ENCODE peak calls at places on chromosomes 1 and 21, in five cellular contexts. C, B, L, Q and G are unnamed samples.

GRCh38 chr1:203172184-203173115 is 3.2 kb downstream of the MYBPH start:
- DNase-seq in C (peak), B (peak), Q (peak), L (peak), G (peak)

GRCh38 chr1:199113265-199113869 is 474.5 kb downstream of the PTPRC start:
- DNase-seq in Q (peak), C (peak), B (peak), L (peak), G (peak)

GRCh38 chr21:28252923-28253322 is 739.8 kb downstream of the LTN1 start:
- DNase-seq in Q (no peak), C (no peak), B (no peak), L (no peak), G (no peak)

GRCh38 chr1:224273651-224274050 is 56.3 kb downstream of the NVL start:
- DNase-seq in C (no peak), L (no peak), B (no peak), Q (no peak), G (no peak)

GRCh38 chr1:115682792-115683191 is 41.0 kb downstream of the VANGL1 start:
- DNase-seq in C (no peak), L (no peak), B (no peak), Q (no peak), G (no peak)

GRCh38 chr1:230291731-230292620 is 134.2 kb downstream of the PGBD5 start:
- DNase-seq in C (peak), B (no peak), L (no peak), Q (no peak), G (peak)

GRCh38 chr1:6526316-6526715 is 28.0 kb downstream of the NOL9 start:
- DNase-seq in L (no peak), Q (no peak), C (peak), B (no peak), G (no peak)

GRCh38 chr1:67662884-67663283 is 22.1 kb upstream of the GADD45A start:
- DNase-seq in L (no peak), Q (no peak), B (no peak), C (no peak), G (no peak)

GRCh38 chr1:209672705-209673630 is 2.2 kb upstream of the G0S2 start:
- DNase-seq in B (no peak), C (no peak), L (no peak), Q (no peak), G (no peak)

GRCh38 chr1:22861764-22862440 is 110.8 kb downstream of the LACTBL1 start:
- DNase-seq in L (no peak), Q (peak), B (no peak), C (no peak), G (no peak)

GRCh38 chr1:180311011-180311730 is 81.1 kb downstream of the LHX4 start:
- DNase-seq in L (no peak), B (no peak), C (no peak), Q (no peak), G (no peak)

GRCh38 chr1:234745844-234746797 is 136.1 kb upstream of the IRF2BP2 start:
- DNase-seq in L (no peak), Q (no peak), C (no peak), B (no peak), G (no peak)

GRCh38 chr1:171954386-171954785 is 113.1 kb downstream of the DNM3 start:
- DNase-seq in C (no peak), Q (peak), L (no peak), B (no peak), G (no peak)

GRCh38 chr1:164240081-164240480 is 318.9 kb upstream of the PBX1 start:
- DNase-seq in Q (peak), C (no peak), B (no peak), L (no peak), G (no peak)

GRCh38 chr1:178496410-178497135 is at the start of gene CLEC20A:
- DNase-seq in B (no peak), L (no peak), Q (no peak), C (no peak), G (no peak)

GRCh38 chr1:246785536-246786111 is 61.4 kb downstream of the SCCPDH start:
- DNase-seq in B (no peak), L (no peak), C (no peak), Q (no peak), G (no peak)

GRCh38 chr21:24705201-24705600 is 902.1 kb downstream of the MRPL39 start:
- DNase-seq in C (no peak), Q (no peak), B (no peak), L (no peak), G (no peak)

GRCh38 chr1:190847166-190847565 is 369.5 kb upstream of the BRINP3 start:
- DNase-seq in Q (no peak), L (no peak), B (no peak), C (no peak), G (no peak)

GRCh38 chr1:16980473-16981268 is at the start of gene MFAP2:
- DNase-seq in C (peak), L (no peak), B (no peak), Q (peak), G (no peak)

GRCh38 chr1:220451541-220451940 is 76.4 kb upstream of the MARK1 start:
- DNase-seq in Q (peak), L (no peak), B (no peak), C (no peak), G (no peak)

GRCh38 chr21:18069875-18070274 is 174.8 kb upstream of the CHODL start:
- DNase-seq in L (no peak), Q (no peak), C (no peak), B (no peak), G (no peak)

GRCh38 chr1:184152944-184153343 is 101.4 kb downstream of the TSEN15 start:
- DNase-seq in L (no peak), C (no peak), B (no peak), Q (no peak), G (no peak)
- H3K4me3 ChIP-seq in L (no peak), C (peak), B (peak), Q (no peak), G (peak)

DNA sequence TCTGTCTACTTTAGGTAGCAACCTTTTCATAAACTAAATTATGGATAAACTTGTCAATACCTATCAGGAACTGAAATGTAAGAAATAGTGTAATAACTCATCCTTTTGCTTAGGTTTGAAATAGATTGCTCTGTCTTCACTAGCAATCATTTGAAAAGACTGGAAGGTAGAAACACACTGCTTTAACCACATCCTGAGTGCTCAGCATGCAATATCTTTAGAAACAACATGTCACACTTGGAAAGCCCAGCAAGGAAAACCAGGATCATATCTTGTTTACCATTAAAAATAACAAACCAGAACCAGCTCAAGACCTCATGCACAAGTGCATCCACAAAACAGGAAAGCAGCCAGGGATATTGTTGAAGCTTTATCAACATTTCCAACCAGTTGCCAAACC is 3.6 kb downstream of the KCNJ6 start:
- DNase-seq in L (no peak), Q (no peak), B (no peak), C (no peak), G (no peak)
- H3K27ac ChIP-seq in L (no peak), Q (no peak), B (no peak), C (no peak), G (no peak)

GRCh38 chr1:231395996-231396385 is 26.1 kb downstream of the EGLN1 start:
- DNase-seq in L (no peak), Q (no peak), C (no peak), B (no peak), G (no peak)

GRCh38 chr1:231393668-231394067 is 28.4 kb downstream of the EGLN1 start:
- DNase-seq in L (no peak), B (no peak), C (no peak), Q (peak), G (no peak)

GRCh38 chr1:231397882-231398671 is 24.0 kb downstream of the EGLN1 start:
- DNase-seq in L (no peak), B (no peak), Q (no peak), C (no peak), G (no peak)

GRCh38 chr1:231396643-231397042 is 25.4 kb downstream of the EGLN1 start:
- DNase-seq in Q (no peak), C (no peak), L (no peak), B (no peak), G (no peak)

DNA sequence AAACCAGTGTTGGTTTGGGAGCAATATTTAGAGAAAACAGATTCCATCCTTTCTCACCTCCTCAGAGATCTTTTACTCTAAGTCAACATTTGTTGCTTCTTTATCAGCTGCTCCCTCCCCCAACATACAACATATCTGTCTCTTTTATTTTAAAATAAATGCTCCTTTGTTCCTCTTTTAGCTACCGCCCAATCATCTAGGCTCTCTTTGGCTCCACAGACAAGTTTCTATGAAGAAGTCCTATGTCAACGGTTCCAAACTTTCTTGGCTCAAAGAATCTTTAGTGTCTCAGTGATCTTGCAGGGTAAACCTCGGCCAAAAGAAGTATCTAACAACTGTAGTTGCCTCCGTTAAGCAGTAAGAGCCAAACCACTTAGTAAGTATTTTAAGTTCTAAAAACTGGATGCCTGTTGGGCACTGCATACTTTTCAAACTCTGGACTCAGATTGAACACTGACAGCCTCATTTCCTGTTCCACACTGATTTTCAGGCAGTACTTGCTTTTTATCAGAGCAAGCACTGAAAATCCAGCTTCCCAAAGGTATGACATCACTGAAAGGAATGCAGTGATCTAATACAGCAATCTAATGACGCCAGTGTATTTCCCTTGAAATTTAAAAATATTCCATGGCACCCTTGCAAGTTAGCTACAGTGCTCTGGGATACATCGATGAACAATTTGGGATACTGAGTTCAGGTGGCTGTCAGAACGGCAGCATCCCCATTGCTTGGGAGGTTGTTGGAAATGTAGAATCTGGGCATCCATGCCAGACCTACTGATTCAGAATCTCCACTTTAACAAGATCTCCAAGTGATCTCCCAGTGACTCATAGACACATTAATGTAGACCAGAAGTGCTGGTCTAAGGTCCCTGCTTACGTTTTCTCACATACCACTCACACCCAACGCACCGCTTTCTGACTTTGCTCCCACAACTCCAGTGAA is 26.8 kb downstream of the EGLN1 start:
- DNase-seq in L (no peak), B (no peak), Q (peak), C (no peak), G (no peak)
- H3K4me3 ChIP-seq in L (no peak), B (no peak), Q (no peak), C (no peak), G (no peak)

GRCh38 chr21:33238565-33239255 is 9.0 kb downstream of the IFNAR2 start:
- DNase-seq in Q (no peak), B (no peak), L (peak), C (no peak), G (no peak)
- H3K27ac ChIP-seq in Q (no peak), B (no peak), L (peak), C (peak), G (no peak)

GRCh38 chr1:116912846-116913245 is 3.1 kb downstream of the PTGFRN start:
- DNase-seq in C (no peak), Q (no peak), L (no peak), B (no peak), G (no peak)
- H3K4me3 ChIP-seq in C (no peak), Q (no peak), L (no peak), B (no peak), G (no peak)

GRCh38 chr1:92910081-92910480 is 51.2 kb downstream of the DIPK1A start:
- DNase-seq in Q (no peak), L (no peak), B (no peak), C (no peak), G (no peak)
- H3K27ac ChIP-seq in Q (no peak), L (no peak), B (no peak), C (no peak), G (no peak)

GRCh38 chr1:226680653-226681052 is 58.4 kb downstream of the ITPKB start:
- DNase-seq in Q (no peak), C (no peak), L (no peak), B (no peak), G (no peak)
- H3K4me3 ChIP-seq in Q (no peak), C (no peak), L (peak), B (peak), G (peak)

DNA sequence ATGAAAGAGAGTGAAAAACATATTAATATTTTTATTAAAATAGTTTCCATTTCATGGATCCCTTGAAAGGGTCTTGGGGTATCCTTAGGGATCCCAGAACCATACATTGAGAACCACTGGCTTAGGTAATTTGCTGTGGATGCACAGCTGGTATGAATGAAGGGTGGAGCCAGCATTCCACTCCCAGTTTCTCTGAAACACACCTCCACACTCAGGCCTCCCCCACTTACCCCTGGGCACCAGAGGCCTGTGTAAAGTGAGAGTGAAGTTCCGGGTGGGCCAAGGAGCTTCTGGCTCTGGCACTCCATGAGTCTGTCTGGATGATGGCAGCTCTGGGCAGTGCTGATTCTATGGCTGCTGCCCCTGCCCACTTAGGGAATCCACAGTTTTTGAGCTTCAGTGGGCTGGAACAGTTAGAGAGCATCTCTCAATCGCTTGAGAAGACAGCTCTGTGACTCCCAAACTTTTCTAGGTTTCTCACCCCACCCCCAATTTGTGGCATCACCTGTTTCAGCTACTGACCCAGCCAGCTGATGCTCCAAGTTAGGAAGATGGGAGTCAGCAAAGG is 57.8 kb upstream of the CD1D start:
- DNase-seq in L (no peak), Q (no peak), B (no peak), C (no peak), G (no peak)
- H3K27ac ChIP-seq in L (no peak), Q (no peak), B (no peak), C (no peak), G (no peak)